ENCODE peak calls at places on chromosome 9, in six cellular contexts. Z is GM12878, H is A549, P is HepG2, W is endothelial cell of umbilical vein, O is K562. S is an unnamed sample.

GRCh38 chr9:80968611-80969010 is 720.7 kb downstream of the TLE1 start:
- DNase-seq in P (no peak), W (no peak), O (no peak), H (no peak), Z (no peak), S (no peak)

GRCh38 chr9:137305060-137305787 is 3.2 kb upstream of the NRARP start:
- DNase-seq in P (no peak), O (peak), H (no peak), Z (no peak), W (peak), S (no peak)

GRCh38 chr9:91486699-91487497 is 63.3 kb upstream of the NFIL3 start:
- DNase-seq in O (peak), Z (no peak), P (no peak), H (no peak), W (no peak), S (peak)

GRCh38 chr9:7510209-7510608 is 289.4 kb downstream of the DMAC1 start:
- DNase-seq in H (no peak), P (no peak), O (no peak), Z (no peak), W (no peak), S (no peak)

GRCh38 chr9:77926314-77926959 is 105.2 kb downstream of the GNAQ start:
- DNase-seq in H (no peak), W (peak), P (no peak), Z (no peak), O (no peak), S (no peak)

GRCh38 chr9:973295-973842 is 3.1 kb upstream of the DMRT3 start:
- DNase-seq in W (no peak), H (no peak), O (no peak), P (no peak), Z (no peak), S (no peak)

GRCh38 chr9:35618854-35619799 is 914 bp upstream of the CD72 start:
- DNase-seq in W (no peak), O (no peak), H (no peak), P (no peak), Z (peak), S (peak)

GRCh38 chr9:34646211-34647083 is at the start of gene GALT:
- DNase-seq in Z (no peak), W (peak), H (peak), O (peak), P (peak), S (peak)

GRCh38 chr9:37486616-37487544 is 1.1 kb downstream of the POLR1E start:
- DNase-seq in W (no peak), Z (no peak), H (no peak), O (no peak), P (no peak), S (peak)

DNA sequence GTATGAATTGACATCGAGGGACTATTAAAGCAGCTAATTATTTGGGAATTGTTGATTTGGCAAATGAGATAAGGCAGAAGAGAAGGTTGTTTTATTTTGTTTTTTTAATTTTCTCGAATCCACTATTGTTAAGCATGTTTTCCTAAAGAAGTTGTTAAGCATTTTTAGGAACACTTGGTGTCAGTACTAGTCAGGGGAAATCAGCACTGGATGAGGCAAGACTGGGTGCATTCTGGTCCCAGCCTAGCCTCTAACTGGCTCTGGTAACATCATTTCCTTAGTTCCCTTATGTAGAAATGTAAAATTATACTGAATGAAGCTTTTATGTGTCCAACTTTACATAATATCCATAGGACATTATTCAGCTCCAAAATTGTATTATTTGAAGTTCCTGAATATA is 196.0 kb downstream of the PCSK5 start:
- DNase-seq in P (no peak), O (no peak), W (no peak), Z (no peak), H (no peak), S (no peak)
- TF ChIP-seq CTCF in P (no peak), O (no peak), W (no peak), Z (no peak), H (no peak), S (no peak)

DNA sequence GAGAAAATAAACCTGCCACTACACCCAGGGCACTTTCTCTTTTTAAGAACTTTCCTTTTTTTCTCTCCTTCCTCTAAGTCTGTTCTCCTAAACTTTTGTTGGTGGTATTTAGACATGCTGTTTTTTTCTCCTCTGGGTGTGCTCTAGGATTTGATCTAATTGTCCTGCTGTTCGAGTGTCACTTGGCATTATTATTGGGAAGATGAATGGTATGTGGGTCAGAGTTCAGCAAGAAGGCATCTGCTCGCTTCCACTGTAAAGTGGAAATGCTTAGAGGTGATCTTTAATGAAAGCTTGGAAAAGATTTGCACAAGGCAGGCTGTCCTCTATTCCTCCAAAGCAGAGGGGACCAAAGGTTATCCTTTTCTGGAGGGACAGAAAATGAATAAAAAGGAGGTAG is 1.3 kb upstream of the PLPPR1 start:
- DNase-seq in H (no peak), O (no peak), W (no peak), Z (no peak), P (no peak), S (no peak)
- TF ChIP-seq MYC in H (no peak), O (no peak), W (no peak), Z (no peak), P (no peak), S (no peak)

GRCh38 chr9:136016882-136017812 is 56.0 kb upstream of the UBAC1 start:
- DNase-seq in O (no peak), W (no peak), Z (no peak), H (no peak), P (no peak), S (no peak)
- TF ChIP-seq CTCF in O (no peak), W (no peak), Z (no peak), H (no peak), P (no peak), S (no peak)

DNA sequence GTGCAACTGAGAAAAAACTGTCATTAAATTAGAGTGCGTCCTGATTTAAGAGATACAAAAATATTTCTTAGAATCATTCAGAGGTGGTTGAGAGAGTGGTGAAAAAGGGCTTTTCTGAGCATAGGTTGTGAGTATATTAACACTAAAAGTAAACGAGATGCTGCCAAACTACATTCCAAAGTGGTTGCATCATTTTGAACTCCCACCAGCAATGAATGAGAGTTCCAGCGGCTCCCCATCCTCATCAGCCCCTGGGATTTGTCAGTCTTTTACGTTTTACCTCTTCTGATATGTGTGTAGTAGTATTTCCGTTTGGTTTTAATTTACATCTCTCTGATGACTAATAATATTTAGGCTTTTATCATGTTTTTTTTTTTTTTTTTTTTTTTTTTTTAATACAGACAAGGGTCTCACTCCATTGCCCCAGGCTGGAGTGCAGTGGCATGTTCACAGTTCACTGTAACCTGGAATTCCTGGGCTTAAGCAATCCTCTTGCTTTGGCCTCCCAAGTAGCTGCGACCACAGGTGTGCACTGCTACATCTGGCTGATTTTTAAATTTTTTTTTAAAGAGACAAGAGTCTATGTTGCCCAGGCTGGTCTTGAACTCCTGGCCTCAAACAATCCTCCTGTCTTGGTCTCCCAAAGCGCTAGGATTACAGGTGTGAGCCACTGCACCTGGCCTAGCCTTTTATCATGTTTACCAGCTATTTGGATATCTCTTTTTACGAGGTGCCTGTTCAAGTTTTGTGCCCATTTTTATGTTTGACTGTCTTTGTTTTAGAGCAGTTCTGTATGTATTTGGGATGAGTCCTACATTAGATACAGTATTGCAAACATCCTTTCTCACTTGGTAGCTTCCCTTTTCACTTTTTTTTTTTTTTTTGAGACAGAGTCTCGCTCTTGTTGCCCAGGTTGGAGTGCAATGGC is 17.0 kb downstream of the PRRT1B start:
- DNase-seq in H (no peak), P (peak), Z (no peak), W (no peak), O (no peak), S (no peak)
- TF ChIP-seq MYC in H (no peak), P (no peak), Z (no peak), W (no peak), O (no peak), S (no peak)

GRCh38 chr9:88388203-88388885 is at the start of gene SPIN1:
- DNase-seq in H (peak), Z (no peak), P (peak), O (peak), W (peak), S (peak)
- TF ChIP-seq CTCF in H (peak), Z (peak), P (peak), O (peak), W (peak), S (no peak)

GRCh38 chr9:108545446-108545845 is 310.3 kb downstream of the ACTL7B start:
- DNase-seq in P (no peak), W (no peak), H (no peak), O (no peak), Z (no peak), S (no peak)
- TF ChIP-seq MYC in P (no peak), W (no peak), H (no peak), O (no peak), Z (no peak), S (no peak)

DNA sequence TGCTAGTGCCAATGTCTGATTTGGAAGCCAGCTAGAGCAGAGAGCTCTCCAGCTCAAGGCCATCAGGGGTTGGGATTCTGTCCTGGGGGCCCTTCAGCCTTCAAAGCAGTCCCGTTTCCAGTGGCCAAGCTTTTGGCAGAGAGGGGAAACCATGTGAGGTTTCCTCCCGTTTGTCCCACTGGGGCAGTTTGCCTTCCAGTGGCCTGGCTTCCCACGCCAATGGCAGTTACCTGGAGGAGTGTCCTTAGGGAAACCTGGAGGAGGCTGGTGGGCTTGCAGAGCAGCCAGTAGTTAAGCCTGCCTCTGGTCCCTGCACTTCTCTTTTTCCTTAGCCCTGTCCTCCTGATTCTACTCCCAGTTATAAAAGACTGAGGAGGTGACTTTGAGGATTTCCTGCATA is 37.7 kb downstream of the FGD3 start:
- DNase-seq in H (no peak), P (no peak), O (no peak), W (no peak), Z (no peak), S (no peak)
- TF ChIP-seq CTCF in H (no peak), P (no peak), O (no peak), W (no peak), Z (no peak), S (no peak)

DNA sequence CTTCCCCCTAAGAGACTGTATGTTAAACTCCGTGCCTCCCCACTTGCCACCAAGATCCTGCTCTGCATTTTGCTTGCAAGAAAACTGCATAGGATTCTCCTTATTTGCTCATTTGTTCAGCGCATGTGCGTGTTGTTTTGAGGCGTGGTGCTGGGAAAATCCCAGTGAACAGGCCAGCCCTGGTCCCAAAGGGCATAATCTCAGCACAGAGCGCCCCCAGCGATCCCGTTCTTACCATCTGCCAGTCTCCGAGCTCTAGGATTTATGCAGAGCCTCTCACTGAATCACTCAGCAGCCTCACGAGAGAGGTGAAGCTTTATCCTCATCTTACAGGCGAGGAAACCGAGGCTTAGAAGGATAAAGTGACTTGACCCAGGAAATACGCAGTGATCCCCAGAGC is 11.5 kb downstream of the PRRX2 start:
- DNase-seq in H (no peak), W (no peak), Z (no peak), O (no peak), P (peak), S (no peak)
- TF ChIP-seq MYC in H (no peak), W (no peak), Z (no peak), O (no peak), P (no peak), S (no peak)

GRCh38 chr9:121026260-121026691 is 23.8 kb downstream of the C5 start:
- DNase-seq in O (no peak), Z (no peak), W (no peak), H (no peak), P (peak), S (no peak)

GRCh38 chr9:121026768-121027167 is 23.3 kb downstream of the C5 start:
- DNase-seq in W (no peak), O (no peak), Z (no peak), P (peak), H (no peak), S (no peak)

GRCh38 chr9:121021294-121021693 is 28.8 kb downstream of the C5 start:
- DNase-seq in O (no peak), H (no peak), P (no peak), W (no peak), Z (no peak), S (no peak)

GRCh38 chr9:121024237-121024636 is 25.8 kb downstream of the C5 start:
- DNase-seq in W (no peak), O (no peak), H (no peak), P (no peak), Z (peak), S (no peak)

GRCh38 chr9:121023064-121023463 is 27.0 kb downstream of the C5 start:
- DNase-seq in O (peak), P (peak), Z (no peak), H (peak), W (no peak), S (peak)
- TF ChIP-seq CTCF in O (peak), P (peak), Z (no peak), H (peak), W (no peak), S (no peak)